ENCODE peak calls at places on chromosomes 12 and 14, in five cellular contexts. N is IMR-90, R is H9, L is H1, G is mesenchymal stem cell. Z is an unnamed sample.

GRCh38 chr12:109020750-109021380 is at the start of gene SVOP:
- DNase-seq in R (peak), G (peak), L (peak), N (peak), Z (peak)

GRCh38 chr12:130240831-130241590 is 78.7 kb downstream of the FZD10 start:
- DNase-seq in R (no peak), N (no peak), G (no peak), L (no peak), Z (no peak)

GRCh38 chr12:12986775-12987332 is 13.2 kb downstream of the HEBP1 start:
- DNase-seq in R (no peak), L (no peak), G (no peak), N (no peak), Z (no peak)

GRCh38 chr12:105013892-105014291 is 27.8 kb downstream of the NOPCHAP1 start:
- DNase-seq in G (peak), R (no peak), N (peak), L (no peak), Z (no peak)

GRCh38 chr12:27901959-27902358 is 70.6 kb downstream of the PTHLH start:
- DNase-seq in G (peak), L (no peak), N (peak), R (no peak), Z (no peak)

GRCh38 chr14:63483315-63483714 is 59.9 kb downstream of the PPP2R5E start:
- DNase-seq in G (no peak), N (no peak), L (no peak), R (no peak), Z (no peak)

GRCh38 chr14:75515631-75515999 is 6.7 kb upstream of the BATF start:
- DNase-seq in G (no peak), N (no peak), L (no peak), R (no peak), Z (no peak)

GRCh38 chr12:57744194-57744776 is 554 bp upstream of the TSPAN31 start:
- DNase-seq in G (no peak), R (no peak), N (peak), L (peak), Z (no peak)

GRCh38 chr14:95872777-95873176 is 3.9 kb upstream of the TUNAR start:
- DNase-seq in R (no peak), G (no peak), N (no peak), L (no peak), Z (no peak)

GRCh38 chr12:51403744-51404143 is 12.5 kb upstream of the GALNT6 start:
- DNase-seq in L (no peak), R (peak), N (no peak), G (no peak), Z (no peak)

GRCh38 chr14:55065411-55065810 is 14.0 kb downstream of the MAPK1IP1L start:
- DNase-seq in R (no peak), G (no peak), N (no peak), L (no peak), Z (no peak)

GRCh38 chr12:53290661-53291060 is 4.7 kb upstream of the PFDN5 start:
- DNase-seq in R (no peak), N (peak), G (no peak), L (no peak), Z (no peak)

GRCh38 chr12:52907092-52907810 is 2.4 kb upstream of the KRT8 start:
- DNase-seq in L (no peak), N (no peak), G (peak), R (peak), Z (no peak)

GRCh38 chr14:105216490-105217247 is 31.7 kb upstream of the BTBD6 start:
- DNase-seq in G (no peak), R (no peak), N (no peak), L (no peak), Z (no peak)

GRCh38 chr14:91752956-91753355 is 21.1 kb upstream of the CATSPERB start:
- DNase-seq in R (no peak), L (no peak), N (no peak), G (no peak), Z (no peak)

GRCh38 chr14:22872833-22873520 is 1.4 kb downstream of the LRP10 start:
- DNase-seq in G (no peak), R (no peak), N (no peak), L (peak), Z (no peak)

GRCh38 chr12:31234955-31235867 is 90.7 kb downstream of the SINHCAF start:
- DNase-seq in N (peak), L (peak), R (peak), G (peak), Z (peak)

GRCh38 chr12:114743799-114744198 is 59.8 kb upstream of the TBX3 start:
- DNase-seq in G (no peak), N (no peak), L (no peak), R (no peak), Z (no peak)

GRCh38 chr12:51752490-51752889 is 96.0 kb downstream of the FIGNL2 start:
- DNase-seq in N (peak), L (no peak), R (no peak), G (peak), Z (peak)

GRCh38 chr12:81644503-81644902 is 114.6 kb downstream of the PPFIA2 start:
- DNase-seq in N (peak), G (peak), R (no peak), L (no peak), Z (peak)

GRCh38 chr14:61147898-61148549 is 133.1 kb downstream of the TMEM30B start:
- DNase-seq in L (no peak), N (peak), G (peak), R (no peak), Z (no peak)

GRCh38 chr14:56811596-56812363 is 1.5 kb upstream of the OTX2 start:
- DNase-seq in G (no peak), R (peak), N (no peak), L (peak), Z (no peak)

GRCh38 chr14:56810341-56810740 is at the start of gene OTX2:
- DNase-seq in G (no peak), N (no peak), L (no peak), R (no peak), Z (no peak)

GRCh38 chr14:56812364-56813103 is 2.3 kb upstream of the OTX2 start:
- DNase-seq in L (peak), N (no peak), G (no peak), R (no peak), Z (no peak)

GRCh38 chr14:56809262-56810215 is 740 bp downstream of the OTX2 start:
- DNase-seq in R (no peak), G (no peak), N (no peak), L (peak), Z (no peak)

GRCh38 chr14:56810850-56811595 is 744 bp upstream of the OTX2 start:
- DNase-seq in N (no peak), R (peak), G (no peak), L (peak), Z (no peak)
- H2BK15ac ChIP-seq in N (no peak), R (no peak), G (no peak), L (peak), Z (peak)

DNA sequence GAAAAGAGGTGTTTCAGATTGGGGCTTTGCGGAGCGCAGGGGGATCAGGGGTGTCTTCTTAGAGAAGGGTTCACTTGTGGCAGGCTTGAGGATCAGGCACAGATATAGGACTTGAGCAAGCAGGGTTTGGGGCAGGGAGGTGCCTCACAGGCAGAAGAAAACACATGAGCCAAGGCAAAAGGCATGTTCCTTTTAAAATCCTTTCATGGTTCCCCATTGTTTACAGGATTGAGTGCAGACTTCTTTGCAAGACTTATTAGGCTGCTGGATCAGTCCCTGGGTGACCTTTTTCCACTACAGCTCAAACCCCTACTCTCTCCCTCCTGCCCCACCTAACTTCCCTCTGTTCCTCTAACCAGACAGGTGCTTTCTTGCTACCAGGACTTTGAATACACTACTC is 19.7 kb downstream of the HSPB8 start:
- DNase-seq in R (no peak), G (no peak), N (peak), L (no peak), Z (no peak)
- H4K91ac ChIP-seq in R (no peak), G (no peak), N (no peak), L (no peak), Z (no peak)

DNA sequence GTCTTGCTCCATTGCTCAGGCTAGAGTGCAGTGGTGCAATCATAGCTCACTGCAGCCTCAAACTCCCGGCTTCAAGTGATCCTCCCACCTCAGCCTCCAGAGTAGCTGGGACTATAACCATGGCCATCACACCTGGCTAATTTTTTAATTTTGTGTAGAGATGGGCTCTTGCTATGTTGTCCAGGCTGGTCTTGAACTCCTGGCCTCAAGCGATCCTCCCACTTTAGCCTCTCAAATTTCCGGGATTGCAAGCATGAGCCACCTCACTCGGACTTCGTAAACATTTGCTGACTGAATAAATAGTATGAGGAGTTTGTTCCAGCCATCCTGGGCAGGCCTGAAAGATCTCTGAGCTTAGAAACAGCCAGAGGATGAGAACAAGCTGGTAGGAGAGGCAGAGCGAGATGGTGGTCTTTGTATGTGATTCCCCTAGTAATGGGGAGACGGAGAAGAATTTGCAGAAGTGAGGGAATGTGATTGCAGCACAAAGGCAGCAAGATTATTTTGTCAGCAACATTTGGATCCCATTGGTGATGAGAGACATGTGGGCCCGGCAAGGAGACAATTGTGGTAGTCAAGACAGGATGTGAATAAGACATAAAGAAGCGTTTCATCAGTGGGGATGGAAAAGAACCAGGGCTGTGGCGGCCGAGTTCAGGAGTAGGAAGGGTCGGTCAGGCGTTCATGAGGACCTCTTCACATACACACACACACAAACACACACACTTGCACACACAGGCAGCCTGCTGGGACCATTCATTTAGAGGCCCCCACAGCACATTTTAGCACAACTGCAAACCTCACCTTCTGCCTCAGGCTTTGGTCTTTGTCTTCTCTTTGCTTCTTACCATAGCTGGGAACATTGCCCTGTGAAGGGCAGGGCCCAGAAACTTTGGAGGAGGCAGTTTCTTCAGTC is 155.5 kb downstream of the ZFP36L1 start:
- DNase-seq in L (peak), N (peak), R (no peak), G (peak), Z (no peak)
- H3K4me2 ChIP-seq in L (no peak), N (no peak), R (no peak), G (no peak), Z (no peak)

GRCh38 chr14:44771495-44771894 is 190.3 kb downstream of the KLHL28 start:
- DNase-seq in G (no peak), L (no peak), N (no peak), R (no peak), Z (no peak)

GRCh38 chr14:44768935-44769334 is 192.8 kb downstream of the KLHL28 start:
- DNase-seq in R (no peak), G (no peak), L (no peak), N (no peak), Z (no peak)

GRCh38 chr14:44766285-44766684 is 195.5 kb downstream of the KLHL28 start:
- DNase-seq in L (no peak), G (no peak), N (no peak), R (no peak), Z (no peak)

GRCh38 chr14:44763356-44763755 is 198.4 kb downstream of the KLHL28 start:
- DNase-seq in L (no peak), N (peak), R (no peak), G (peak), Z (no peak)

DNA sequence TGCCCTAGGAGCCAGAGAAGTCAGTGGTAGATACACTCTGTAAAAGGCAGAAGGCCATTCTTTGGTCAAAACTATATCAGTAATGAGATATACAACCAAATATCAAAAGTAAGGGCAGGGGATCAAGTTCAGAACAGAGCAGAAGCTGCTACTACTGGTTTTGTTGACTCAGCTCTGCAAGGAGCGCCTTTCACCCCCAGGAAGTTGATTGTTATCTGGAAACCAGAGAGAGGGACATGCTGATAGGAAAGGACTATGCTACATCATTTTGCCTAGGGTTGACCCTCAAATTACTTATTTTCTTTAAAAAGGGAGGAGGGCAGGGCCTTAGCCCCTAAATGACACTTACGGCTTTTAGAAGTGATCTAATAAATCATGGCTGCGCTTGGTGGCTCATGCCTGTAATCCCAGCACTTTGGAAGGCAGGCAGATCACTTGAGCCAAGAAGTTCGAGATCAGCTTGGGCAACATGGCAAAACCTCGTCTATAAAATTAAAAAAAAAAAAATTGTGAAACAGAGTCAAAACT is 194.0 kb downstream of the KLHL28 start:
- DNase-seq in R (no peak), L (no peak), N (no peak), G (no peak), Z (no peak)
- H2BK15ac ChIP-seq in R (no peak), L (no peak), N (no peak), G (no peak), Z (no peak)

DNA sequence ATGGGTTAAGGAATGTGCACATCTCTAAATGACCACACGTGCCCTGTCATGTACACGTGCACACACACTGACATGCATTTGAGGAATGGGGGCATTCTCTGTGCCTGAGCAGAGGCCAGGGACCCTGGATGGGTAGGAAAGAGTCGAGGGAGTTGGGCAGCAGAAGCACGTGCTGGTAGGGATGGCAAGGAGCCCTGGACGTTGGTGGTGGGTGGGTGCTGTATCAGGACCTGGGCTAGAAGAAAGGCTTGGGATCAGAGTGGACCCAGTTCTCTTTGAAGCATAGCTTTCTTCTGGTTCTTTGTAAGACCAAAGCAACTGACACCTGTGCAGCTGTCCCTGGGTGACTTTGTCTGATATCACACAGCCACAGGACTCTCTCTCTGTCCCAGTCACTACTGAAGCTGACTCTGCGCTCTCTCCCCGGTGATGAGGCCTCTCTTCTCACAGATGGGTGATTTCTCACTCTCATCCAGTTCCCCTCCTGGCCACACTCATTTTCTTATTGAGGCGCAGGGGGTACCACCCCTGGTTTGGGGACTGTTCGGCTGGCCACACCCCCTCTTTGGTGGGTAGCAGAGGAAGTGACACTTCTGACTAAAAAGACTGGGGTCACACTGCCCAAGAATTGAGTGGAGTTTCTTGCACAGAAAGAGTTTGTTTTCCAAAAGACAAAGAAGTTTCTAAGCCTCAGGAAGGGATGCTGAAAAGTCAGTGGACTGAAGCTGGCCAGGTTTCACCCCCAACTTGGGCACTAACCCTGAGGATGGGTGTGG is 171.7 kb upstream of the RTL1 start:
- DNase-seq in L (no peak), N (no peak), G (no peak), R (no peak), Z (no peak)
- H4K91ac ChIP-seq in L (peak), N (no peak), G (no peak), R (no peak), Z (peak)

Z was measured in neuronal stem cell.